ENCODE peak calls at places on chromosomes 1 and 21, in six cellular contexts. S is neural progenitor cell, U is colonic mucosa, T is uterus, J is pancreas, V is tibial nerve. N is an unnamed sample.
A peak's percentile ranks its signal among the peaks of the same experiment; 100 is the strongest.

GRCh38 chr1:212871976-212872375 is 13.9 kb downstream of the FLVCR1 start:
- DNase-seq in U (no peak), V (no peak), T (no peak), S (no peak), J (no peak), N (no peak)

GRCh38 chr21:38831526-38832467 is 26.1 kb downstream of the ETS2 start:
- DNase-seq in S (no peak), U (peak; percentile 77), V (peak; percentile 70), T (peak; percentile 83), J (no peak), N (peak; percentile 74)

GRCh38 chr1:17207966-17208418 is 3.1 kb downstream of the PADI1 start:
- DNase-seq in J (no peak), U (no peak), V (no peak), S (no peak), T (no peak), N (no peak)

GRCh38 chr1:94755675-94756074 is 64.5 kb upstream of the SLC44A3 start:
- DNase-seq in V (no peak), T (peak; percentile 38), J (no peak), S (no peak), U (no peak), N (no peak)

GRCh38 chr1:112866151-112866550 is 89.8 kb downstream of the SLC16A1 start:
- DNase-seq in U (no peak), V (no peak), S (no peak), T (no peak), J (no peak), N (no peak)

GRCh38 chr1:20185834-20186782 is at the start of the genes PLA2G2C and UBXN10:
- DNase-seq in S (peak; percentile 67), T (peak; percentile 44), V (no peak), J (peak; percentile 83), U (peak; percentile 87), N (peak; percentile 87)

GRCh38 chr1:225458222-225458631 is 30.4 kb upstream of the LBR start:
- DNase-seq in S (no peak), U (no peak), J (no peak), V (no peak), T (no peak), N (no peak)

GRCh38 chr1:8477199-8477982 is 159.5 kb downstream of the SLC45A1 start:
- DNase-seq in U (no peak), J (no peak), T (no peak), V (no peak), S (no peak), N (no peak)

GRCh38 chr1:179164494-179164893 is 65.0 kb downstream of the ABL2 start:
- DNase-seq in T (no peak), V (no peak), S (no peak), U (no peak), J (no peak), N (no peak)

GRCh38 chr1:225987491-225988316 is 11.4 kb downstream of the SDE2 start:
- DNase-seq in S (peak; percentile 35), T (no peak), V (no peak), J (no peak), U (no peak), N (no peak)

GRCh38 chr1:6260433-6260934 is 414 bp downstream of the GPR153 start:
- DNase-seq in V (no peak), T (peak; percentile 58), J (peak; percentile 65), U (no peak), S (peak; percentile 69), N (no peak)

GRCh38 chr1:160670701-160671100 is 23.9 kb upstream of the SLAMF1 start:
- DNase-seq in U (no peak), T (no peak), S (no peak), V (no peak), J (no peak), N (no peak)
- H3K4me1 ChIP-seq in U (no peaks in the 10 kb centered on the region), T (no peaks in the 10 kb centered on the region), S (peaks cover 7% of the 10 kb centered on the region), V (peaks cover 9% of the 10 kb centered on the region), J (no peaks in the 10 kb centered on the region), N (peaks cover 5% of the 10 kb centered on the region)

GRCh38 chr1:41321277-41321676 is 40.0 kb upstream of the FOXO6 start:
- DNase-seq in S (no peak), V (no peak), U (no peak), J (no peak), T (no peak), N (no peak)
- H3K4me3 ChIP-seq in S (no peak overlapping the region), V (no peak overlapping the region), U (no peak overlapping the region), J (no peak overlapping the region), T (no peak overlapping the region), N (no peak overlapping the region)

GRCh38 chr1:108049083-108049819 is 84.3 kb upstream of the VAV3 start:
- DNase-seq in J (no peak), V (no peak), S (peak; percentile 41), T (no peak), U (no peak), N (no peak)
- TF ChIP-seq CTCF in J (peak; percentile 18), V (peak; percentile 53), S (peak; percentile 56), T (no peak), U (peak; percentile 26), N (peak; percentile 17)

GRCh38 chr1:61641171-61641570 is 83.8 kb downstream of the TM2D1 start:
- DNase-seq in U (no peak), J (no peak), T (peak; percentile 21), S (no peak), V (no peak), N (no peak)
- H3K4me1 ChIP-seq in U (no peaks in the 10 kb centered on the region), J (no peaks in the 10 kb centered on the region), T (peaks cover 6% of the 10 kb centered on the region), S (no peaks in the 10 kb centered on the region), V (peaks cover 55% of the 10 kb centered on the region), N (no peaks in the 10 kb centered on the region)

DNA sequence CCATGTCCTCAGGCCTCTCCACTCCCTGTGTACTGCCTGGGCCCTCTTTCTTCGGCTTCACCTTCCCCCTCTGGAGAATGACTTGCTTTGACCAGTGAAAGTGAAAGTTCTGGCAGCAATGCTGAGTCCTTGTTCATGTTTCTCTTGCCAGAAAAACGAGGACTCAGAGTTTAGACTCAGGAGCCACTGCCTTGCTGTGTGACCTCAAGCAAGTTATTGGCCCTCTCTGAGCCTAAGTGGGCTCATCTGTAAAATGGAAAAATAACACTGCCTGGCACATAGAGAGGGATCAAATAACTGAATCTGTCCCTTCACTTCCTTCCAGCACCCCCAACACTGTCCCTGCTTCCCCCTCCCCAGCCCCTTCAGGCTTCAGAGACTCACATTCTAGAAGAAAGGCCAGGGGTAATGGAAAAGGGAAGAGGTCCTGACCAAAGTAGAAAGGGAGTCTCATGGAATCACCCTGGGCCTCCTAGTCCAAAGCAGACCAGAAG is 1.6 kb downstream of the C1QA start:
- DNase-seq in J (no peak), T (no peak), V (no peak), S (no peak), U (no peak), N (no peak)
- H3K4me3 ChIP-seq in J (no peak overlapping the region), T (no peak overlapping the region), V (peak overlapping the region; percentile 41), S (no peak overlapping the region), U (no peak overlapping the region), N (peak overlapping the region; percentile 40)

GRCh38 chr1:236103646-236104218 is 38.6 kb upstream of the GPR137B start:
- DNase-seq in T (peak; percentile 46), J (no peak), U (peak; percentile 65), S (peak; percentile 69), V (peak; percentile 23), N (no peak)
- TF ChIP-seq CTCF in T (peak; percentile 80), J (peak; percentile 80), U (peak; percentile 90), S (peak; percentile 88), V (peak; percentile 80), N (peak; percentile 87)

DNA sequence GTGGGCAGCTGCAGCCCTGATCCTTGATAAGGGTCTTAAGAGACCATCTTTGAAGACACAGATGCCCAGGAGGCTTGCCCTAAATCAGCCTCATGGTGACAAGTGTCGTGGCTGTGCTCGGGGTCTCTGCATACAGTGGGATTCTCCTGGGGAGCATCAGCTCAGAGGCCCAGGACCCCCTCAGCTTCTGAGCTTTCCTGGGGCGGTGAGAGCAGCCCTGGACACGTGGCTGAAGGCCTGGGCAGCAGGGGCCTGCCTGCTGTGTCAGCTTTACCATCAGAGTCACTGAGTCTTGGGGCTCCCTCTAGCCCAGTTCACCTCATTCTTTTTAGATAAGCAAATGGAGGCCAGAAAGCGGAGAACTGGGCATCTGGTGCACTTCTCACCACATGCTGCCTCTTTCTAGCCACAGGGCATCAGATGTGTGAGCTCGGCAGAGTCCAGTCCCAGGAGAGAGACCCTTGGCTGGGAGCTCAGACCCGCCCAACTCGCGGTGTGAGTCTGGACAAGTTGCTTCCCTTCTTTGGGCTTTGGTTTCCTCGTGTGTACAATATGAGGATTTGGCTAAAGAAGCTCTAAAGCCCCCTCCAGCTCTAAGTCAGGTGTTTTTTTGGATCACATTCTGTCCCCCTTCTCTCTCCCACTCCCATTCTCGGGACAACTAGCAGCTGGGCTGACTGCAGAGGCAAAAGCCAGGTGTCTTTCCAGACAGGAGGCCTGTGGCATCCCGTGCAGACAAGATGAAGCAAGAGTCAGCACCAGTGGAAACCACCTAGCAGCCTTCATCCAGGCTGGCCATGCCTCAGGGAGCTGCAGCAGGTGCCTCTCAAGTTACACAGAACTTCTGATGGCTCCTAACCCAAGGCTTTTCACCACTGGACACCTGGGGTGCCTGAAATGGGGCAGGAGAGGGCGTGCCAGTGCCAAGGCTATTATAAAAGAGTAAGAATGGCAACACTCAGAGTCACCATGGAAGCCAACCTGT is 119.1 kb downstream of the KCNN3 start:
- DNase-seq in V (no peak), J (no peak), U (no peak), S (no peak), T (no peak), N (no peak)
- H3K4me1 ChIP-seq in V (no peaks in the 10 kb centered on the region), J (no peaks in the 10 kb centered on the region), U (no peaks in the 10 kb centered on the region), S (peaks cover 13% of the 10 kb centered on the region), T (peaks cover 27% of the 10 kb centered on the region), N (peaks cover 19% of the 10 kb centered on the region)

GRCh38 chr21:40662889-40663288 is 184.1 kb downstream of the DSCAM start:
- DNase-seq in U (no peak), T (no peak), S (no peak), J (no peak), V (no peak), N (no peak)

GRCh38 chr21:40672602-40673001 is 174.4 kb downstream of the DSCAM start:
- DNase-seq in V (no peak), S (no peak), T (no peak), J (no peak), U (no peak), N (no peak)

GRCh38 chr21:40671721-40672120 is 175.2 kb downstream of the DSCAM start:
- DNase-seq in J (no peak), S (no peak), U (no peak), V (no peak), T (no peak), N (no peak)

GRCh38 chr21:40667964-40668363 is 179.0 kb downstream of the DSCAM start:
- DNase-seq in U (no peak), V (no peak), S (no peak), T (no peak), J (no peak), N (no peak)

GRCh38 chr21:40668535-40669275 is 178.3 kb downstream of the DSCAM start:
- DNase-seq in S (no peak), T (no peak), V (no peak), U (no peak), J (no peak), N (no peak)
- H3K4me3 ChIP-seq in S (no peak overlapping the region), T (no peak overlapping the region), V (no peak overlapping the region), U (no peak overlapping the region), J (no peak overlapping the region), N (no peak overlapping the region)

GRCh38 chr1:36366091-36366661 is 19.5 kb downstream of the STK40 start:
- DNase-seq in S (peak; percentile 78), J (peak; percentile 37), U (no peak), V (no peak), T (peak; percentile 37), N (peak; percentile 58)
- TF ChIP-seq CTCF in S (peak; percentile 17), J (no peak), U (no peak), V (no peak), T (no peak), N (no peak)